ENCODE peak calls at places on chromosome 11, in five cellular contexts. W is thoracic aorta, L is colonic mucosa, A is PC-3, N is body of pancreas. S is an unnamed sample.

GRCh38 chr11:21142007-21142406 is 472.6 kb downstream of the NELL1 start:
- DNase-seq in W (no peak), L (no peak), A (no peak), N (no peak), S (no peak)

GRCh38 chr11:112374486-112375140 is 114.0 kb upstream of the PLET1 start:
- DNase-seq in W (no peak), L (no peak), A (no peak), N (no peak), S (no peak)

GRCh38 chr11:10301656-10302293 is 3.1 kb upstream of the ADM start:
- DNase-seq in W (no peak), L (no peak), A (peak; percentile 66), N (no peak), S (no peak)

GRCh38 chr11:108516125-108516524 is 17.9 kb upstream of the POGLUT3 start:
- DNase-seq in W (no peak), L (no peak), A (no peak), N (no peak), S (no peak)

GRCh38 chr11:16902979-16903378 is 111.2 kb downstream of the PLEKHA7 start:
- DNase-seq in W (no peak), L (no peak), A (no peak), N (no peak), S (no peak)

GRCh38 chr11:1467270-1467669 is 19.3 kb downstream of the MOB2 start:
- DNase-seq in W (no peak), L (no peak), A (no peak), N (no peak), S (no peak)

GRCh38 chr11:79514695-79515094 is 73.9 kb upstream of the TENM4 start:
- DNase-seq in W (no peak), L (no peak), A (no peak), N (no peak), S (no peak)

GRCh38 chr11:37929100-37929649 is 1331.1 kb upstream of the RAG2 start:
- DNase-seq in W (no peak), L (no peak), A (no peak), N (no peak), S (no peak)

GRCh38 chr11:78995166-78995565 is 420.5 kb upstream of the NARS2 start:
- DNase-seq in W (no peak), L (no peak), A (no peak), N (no peak), S (no peak)

GRCh38 chr11:23536907-23537306 is 676.6 kb upstream of the CCDC179 start:
- DNase-seq in W (no peak), L (no peak), A (no peak), N (no peak), S (no peak)

GRCh38 chr11:103988595-103988969 is 47.9 kb upstream of the DDI1 start:
- DNase-seq in W (no peak), L (no peak), A (peak; percentile 82), N (no peak), S (no peak)

GRCh38 chr11:60119708-60120107 is 31.2 kb downstream of the MS4A2 start:
- DNase-seq in W (no peak), L (no peak), A (no peak), N (no peak), S (no peak)

GRCh38 chr11:127003260-127003981 is 2.9 kb upstream of the KIRREL3 start:
- DNase-seq in W (no peak), L (peak; percentile 29), A (no peak), N (peak; percentile 33), S (no peak)

GRCh38 chr11:76543006-76543703 is 98.3 kb downstream of the EMSY start:
- DNase-seq in W (no peak), L (no peak), A (peak; percentile 93), N (no peak), S (no peak)

GRCh38 chr11:40160418-40160817 is 1299.0 kb downstream of the LRRC4C start:
- DNase-seq in W (no peak), L (no peak), A (no peak), N (no peak), S (no peak)

GRCh38 chr11:130513132-130513531 is 64.7 kb downstream of the ADAMTS15 start:
- DNase-seq in W (no peak), L (peak; percentile 53), A (peak; percentile 38), N (no peak), S (no peak)

GRCh38 chr11:3796796-3797328 is 492 bp downstream of the NUP98 start:
- DNase-seq in W (no peak), L (no peak), A (no peak), N (no peak), S (no peak)

GRCh38 chr11:45658292-45658991 is 7.0 kb downstream of the CHST1 start:
- DNase-seq in W (peak; percentile 33), L (peak; percentile 40), A (no peak), N (peak; percentile 51), S (no peak)

GRCh38 chr11:40732107-40732506 is 727.3 kb downstream of the LRRC4C start:
- DNase-seq in W (no peak), L (no peak), A (no peak), N (no peak), S (no peak)

GRCh38 chr11:128653828-128654231 is 40.0 kb upstream of the FLI1 start:
- DNase-seq in W (no peak), L (no peak), A (peak; percentile 90), N (peak; percentile 82), S (no peak)

GRCh38 chr11:6362868-6363678 is 27.2 kb upstream of the SMPD1 start:
- DNase-seq in W (peak; percentile 72), L (peak; percentile 74), A (peak; percentile 77), N (peak; percentile 90), S (peak; percentile 60)

GRCh38 chr11:46260161-46260560 is 17.3 kb upstream of the CREB3L1 start:
- DNase-seq in W (no peak), L (no peak), A (no peak), N (no peak), S (no peak)

GRCh38 chr11:2133481-2134021 is 5.6 kb downstream of the IGF2 start:
- DNase-seq in W (no peak), L (no peak), A (no peak), N (no peak), S (no peak)

GRCh38 chr11:2525166-2525861 is 80.5 kb downstream of the KCNQ1 start:
- DNase-seq in W (no peak), L (peak; percentile 18), A (no peak), N (peak; percentile 53), S (peak; percentile 11)

DNA sequence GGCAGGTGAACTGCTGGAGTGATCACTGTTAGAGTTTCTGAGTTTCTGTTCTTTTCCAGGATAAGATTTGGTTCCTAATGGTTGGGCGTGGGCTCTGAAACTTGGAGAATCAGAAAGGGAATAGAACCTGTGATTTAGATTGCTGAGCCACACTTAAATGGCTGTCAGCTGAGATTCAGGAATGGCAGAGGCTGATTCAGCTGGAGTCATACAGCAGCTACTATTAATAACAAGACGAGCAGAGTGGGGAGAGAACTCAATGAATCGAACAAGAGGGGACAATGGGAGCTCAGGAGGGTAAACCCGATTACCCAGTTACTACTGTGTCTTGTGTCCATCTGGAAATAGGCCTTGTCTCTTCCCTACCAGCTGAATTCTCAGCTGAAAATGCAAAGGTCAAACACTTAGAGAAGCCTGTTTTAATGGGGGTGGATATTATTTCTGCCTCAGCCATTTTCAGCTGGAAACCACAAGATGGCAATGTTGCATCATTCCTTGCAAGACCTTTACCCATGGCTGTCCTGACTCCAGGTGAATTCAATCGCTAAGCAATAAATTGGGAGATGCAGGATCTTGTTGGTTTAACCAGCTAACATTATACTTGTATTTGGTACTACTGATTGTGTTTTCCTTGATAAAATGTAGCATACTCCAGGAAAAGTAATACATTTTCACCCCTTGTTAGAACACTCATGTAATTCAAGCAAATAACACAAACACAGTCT is 104.5 kb upstream of the RAG2 start:
- DNase-seq in W (no peak), L (peak; percentile 38), A (peak; percentile 69), N (peak; percentile 32), S (no peak)
- TF ChIP-seq CTCF in W (peak; percentile 71), L (peak; percentile 85), A (peak; percentile 86), N (peak; percentile 90), S (no peak)

DNA sequence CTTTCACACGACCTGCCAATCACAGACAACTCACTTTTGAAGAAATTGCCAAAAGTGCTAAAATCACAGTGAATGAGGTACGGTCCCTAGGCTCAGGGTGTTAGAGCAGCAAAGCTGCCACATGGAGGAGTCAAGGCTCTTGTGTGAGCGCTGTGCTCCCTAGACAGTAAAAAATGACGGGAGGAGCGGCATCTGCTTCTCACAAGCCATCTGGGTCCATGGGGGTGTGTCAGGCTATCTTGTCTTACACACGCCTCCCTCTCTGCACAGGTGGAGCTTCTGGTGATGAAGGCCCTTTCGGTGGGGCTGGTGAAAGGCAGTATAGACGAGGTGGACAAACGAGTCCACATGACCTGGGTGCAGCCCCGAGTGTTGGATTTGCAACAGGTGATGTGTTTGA is 14.8 kb downstream of the PSMD13 start:
- DNase-seq in W (no peak), L (no peak), A (no peak), N (no peak), S (no peak)
- TF ChIP-seq CTCF in W (no peak), L (no peak), A (no peak), N (no peak), S (no peak)

GRCh38 chr11:116918925-116919653 is 81.7 kb upstream of the APOA1 start:
- DNase-seq in W (no peak), L (no peak), A (no peak), N (no peak), S (no peak)
- TF ChIP-seq CTCF in W (no peak), L (no peak), A (no peak), N (no peak), S (no peak)

DNA sequence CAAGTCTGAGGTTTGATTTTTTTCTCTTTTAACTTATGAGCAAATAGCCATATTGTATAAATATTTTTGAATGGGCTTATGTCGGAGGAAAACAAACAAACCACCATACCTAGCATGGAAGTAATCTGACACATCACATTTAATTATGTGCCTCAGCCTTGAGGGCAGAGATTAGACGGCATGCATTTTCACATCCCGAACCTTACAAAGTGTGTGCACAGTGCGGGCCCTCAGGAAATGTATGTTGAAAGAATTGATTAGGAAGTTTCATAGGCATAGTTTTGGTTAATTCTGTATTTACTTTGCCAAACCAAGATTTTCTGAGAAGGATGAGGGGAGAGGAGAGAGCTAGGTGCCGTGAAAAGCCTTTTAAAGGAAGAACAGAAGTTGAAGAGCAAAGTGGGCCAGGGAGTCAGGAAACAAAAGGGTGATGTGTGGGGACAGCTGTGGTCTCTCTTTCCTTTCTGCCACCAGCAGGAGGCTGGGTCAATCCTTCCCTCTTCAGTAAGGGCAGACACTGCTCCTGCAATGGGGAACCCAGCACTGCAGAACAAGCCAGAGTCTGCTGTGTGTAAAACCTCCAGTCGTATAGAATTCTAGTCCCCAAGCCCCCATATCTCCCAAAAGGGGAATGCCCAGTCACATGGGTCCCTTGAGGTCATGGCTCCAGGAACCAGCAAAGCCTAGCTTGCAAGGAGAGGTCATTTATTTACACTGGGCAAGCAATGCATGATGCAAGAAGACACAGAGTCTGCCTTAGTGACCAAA is 71.2 kb upstream of the OLFML1 start:
- DNase-seq in W (no peak), L (no peak), A (peak; percentile 83), N (no peak), S (no peak)
- TF ChIP-seq CTCF in W (no peak), L (no peak), A (no peak), N (no peak), S (no peak)